ENCODE peak calls at places on chromosomes 16 and 17, in nine cellular contexts. Z is NCI-H1694 treated with DMSO at 0.1 percent for 48 hours, O is ELF-1, G is C1 segment of cervical spinal cord, D is foreskin fibroblast, K is smooth muscle cell of the brain vasculature, P is tibial artery, H is germinal center, V is HuH-7.5. J is an unnamed sample.

GRCh38 chr17:17130077-17130844 is 75.9 kb downstream of the PLD6 start:
- DNase-seq in O (no peak), H (no peak), D (no peak), G (no peak), V (no peak), P (no peak), K (no peak), Z (no peak), J (no peak)

GRCh38 chr17:60139438-60140285 is 10.1 kb upstream of the CA4 start:
- DNase-seq in D (peak), O (peak), V (peak), G (peak), P (no peak), H (peak), K (no peak), Z (no peak), J (peak)

GRCh38 chr16:7268182-7268581 is 64.5 kb upstream of the RBFOX1 start:
- DNase-seq in D (no peak), G (peak), K (no peak), Z (peak), V (no peak), P (no peak), O (peak), H (no peak), J (peak)

GRCh38 chr16:12341966-12342365 is 365.4 kb downstream of the SNX29 start:
- DNase-seq in V (no peak), O (no peak), D (peak), K (no peak), Z (no peak), H (no peak), P (no peak), G (no peak), J (no peak)

GRCh38 chr17:4551141-4551540 is 4.0 kb downstream of the MYBBP1A start:
- DNase-seq in G (no peak), V (no peak), Z (no peak), P (no peak), K (no peak), H (no peak), D (peak), O (no peak), J (peak)

GRCh38 chr16:70250748-70251650 is 741 bp downstream of the EXOSC6 start:
- DNase-seq in P (no peak), G (no peak), V (peak), O (peak), H (no peak), K (no peak), D (peak), Z (no peak), J (peak)

GRCh38 chr16:71288890-71289731 is at the start of gene CMTR2:
- DNase-seq in G (peak), P (peak), O (peak), V (peak), K (peak), Z (peak), H (peak), D (peak), J (peak)

GRCh38 chr17:12637015-12637414 is 28.7 kb upstream of the MYOCD start:
- DNase-seq in P (no peak), K (peak), V (no peak), O (no peak), Z (no peak), D (peak), H (no peak), G (no peak), J (no peak)

GRCh38 chr17:36481829-36482228 is 4.7 kb upstream of the ZNHIT3 start:
- DNase-seq in D (no peak), O (peak), H (no peak), G (no peak), Z (no peak), K (no peak), V (no peak), P (no peak), J (no peak)

GRCh38 chr16:50474138-50474537 is 74.1 kb upstream of the NKD1 start:
- DNase-seq in P (no peak), H (no peak), K (no peak), D (no peak), G (no peak), O (no peak), Z (no peak), V (no peak), J (no peak)

GRCh38 chr17:42274812-42275526 is 1.2 kb downstream of the STAT5B start:
- DNase-seq in Z (no peak), O (no peak), V (no peak), K (no peak), G (no peak), P (no peak), H (no peak), D (no peak), J (no peak)

GRCh38 chr17:746783-747629 is 5.1 kb downstream of the GEMIN4 start:
- DNase-seq in P (no peak), Z (no peak), K (no peak), O (no peak), V (no peak), G (no peak), D (no peak), H (no peak), J (no peak)

GRCh38 chr17:1969712-1970111 is 55.4 kb downstream of the RTN4RL1 start:
- DNase-seq in G (no peak), V (no peak), K (no peak), P (no peak), O (no peak), H (no peak), D (no peak), Z (no peak), J (no peak)

J was measured in NB4.